ENCODE peak calls at places on chromosomes 12 and 14, in six cellular contexts. One of them, this sample, is unnamed. For H3K27me3 and H3K4me1, the result is how much of the 10 kb centered on the place peaks cover.

GRCh38 chr12:89211456-89211855 is 140.8 kb downstream of the DUSP6 start:
- DNase-seq in stomach: no peak
- DNase-seq in mammary epithelial cell: peak
- DNase-seq in heart left ventricle: no peak
- DNase-seq in lower lobe of right lung: no peak
- DNase-seq in CD4-positive, CD25-positive, alpha-beta regulatory T cell: no peak
- DNase-seq in this sample: no peak

GRCh38 chr14:104436741-104437701 is 142.5 kb upstream of the C14orf180 start:
- DNase-seq in stomach: peak
- DNase-seq in mammary epithelial cell: no peak
- DNase-seq in heart left ventricle: no peak
- DNase-seq in lower lobe of right lung: peak
- DNase-seq in CD4-positive, CD25-positive, alpha-beta regulatory T cell: no peak
- DNase-seq in this sample: no peak

GRCh38 chr14:68111733-68112270 is 292.2 kb downstream of the RAD51B start:
- DNase-seq in stomach: no peak
- DNase-seq in mammary epithelial cell: no peak
- DNase-seq in heart left ventricle: no peak
- DNase-seq in lower lobe of right lung: no peak
- DNase-seq in CD4-positive, CD25-positive, alpha-beta regulatory T cell: no peak
- DNase-seq in this sample: no peak

GRCh38 chr14:92380582-92380981 is 57.6 kb downstream of the SLC24A4 start:
- DNase-seq in stomach: no peak
- DNase-seq in mammary epithelial cell: no peak
- DNase-seq in heart left ventricle: no peak
- DNase-seq in lower lobe of right lung: no peak
- DNase-seq in CD4-positive, CD25-positive, alpha-beta regulatory T cell: no peak
- DNase-seq in this sample: no peak

GRCh38 chr12:52794479-52795331 is 1.2 kb downstream of the KRT3 start:
- DNase-seq in stomach: no peak
- DNase-seq in mammary epithelial cell: peak
- DNase-seq in heart left ventricle: no peak
- DNase-seq in lower lobe of right lung: no peak
- DNase-seq in CD4-positive, CD25-positive, alpha-beta regulatory T cell: no peak
- DNase-seq in this sample: no peak

GRCh38 chr12:102955926-102956737 is 1.3 kb upstream of the ASCL1 start:
- DNase-seq in stomach: no peak
- DNase-seq in mammary epithelial cell: no peak
- DNase-seq in heart left ventricle: no peak
- DNase-seq in lower lobe of right lung: no peak
- DNase-seq in CD4-positive, CD25-positive, alpha-beta regulatory T cell: no peak
- DNase-seq in this sample: no peak

GRCh38 chr12:34397591-34398365 is 375.5 kb downstream of the ALG10 start:
- DNase-seq in stomach: peak
- DNase-seq in mammary epithelial cell: no peak
- DNase-seq in heart left ventricle: peak
- DNase-seq in lower lobe of right lung: peak
- DNase-seq in CD4-positive, CD25-positive, alpha-beta regulatory T cell: no peak
- DNase-seq in this sample: no peak

GRCh38 chr12:129900306-129900705 is 3.5 kb downstream of the TMEM132D start:
- DNase-seq in stomach: no peak
- DNase-seq in mammary epithelial cell: no peak
- DNase-seq in heart left ventricle: no peak
- DNase-seq in lower lobe of right lung: no peak
- DNase-seq in CD4-positive, CD25-positive, alpha-beta regulatory T cell: no peak
- DNase-seq in this sample: no peak

GRCh38 chr14:38243696-38244250 is 12.1 kb downstream of the CLEC14A start:
- DNase-seq in stomach: no peak
- DNase-seq in mammary epithelial cell: no peak
- DNase-seq in heart left ventricle: no peak
- DNase-seq in lower lobe of right lung: no peak
- DNase-seq in CD4-positive, CD25-positive, alpha-beta regulatory T cell: no peak
- DNase-seq in this sample: no peak

GRCh38 chr14:73829526-73830431 is 21.9 kb upstream of the PTGR2 start:
- DNase-seq in stomach: no peak
- DNase-seq in mammary epithelial cell: peak
- DNase-seq in heart left ventricle: no peak
- DNase-seq in lower lobe of right lung: no peak
- DNase-seq in CD4-positive, CD25-positive, alpha-beta regulatory T cell: peak
- DNase-seq in this sample: no peak

GRCh38 chr14:87131879-87132278 is 861.1 kb downstream of the GALC start:
- DNase-seq in stomach: no peak
- DNase-seq in mammary epithelial cell: peak
- DNase-seq in heart left ventricle: no peak
- DNase-seq in lower lobe of right lung: no peak
- DNase-seq in CD4-positive, CD25-positive, alpha-beta regulatory T cell: no peak
- DNase-seq in this sample: no peak

GRCh38 chr12:29943683-29944082 is 159.9 kb upstream of the TMTC1 start:
- DNase-seq in stomach: no peak
- DNase-seq in mammary epithelial cell: no peak
- DNase-seq in heart left ventricle: no peak
- DNase-seq in lower lobe of right lung: no peak
- DNase-seq in CD4-positive, CD25-positive, alpha-beta regulatory T cell: no peak
- DNase-seq in this sample: no peak

GRCh38 chr14:92546347-92547053 is 32.9 kb downstream of the RIN3 start:
- DNase-seq in stomach: no peak
- DNase-seq in mammary epithelial cell: no peak
- DNase-seq in heart left ventricle: no peak
- DNase-seq in lower lobe of right lung: no peak
- DNase-seq in CD4-positive, CD25-positive, alpha-beta regulatory T cell: no peak
- DNase-seq in this sample: no peak

GRCh38 chr14:79583738-79584405 is 627.4 kb downstream of the DIO2 start:
- DNase-seq in stomach: no peak
- DNase-seq in mammary epithelial cell: no peak
- DNase-seq in heart left ventricle: no peak
- DNase-seq in lower lobe of right lung: no peak
- DNase-seq in CD4-positive, CD25-positive, alpha-beta regulatory T cell: no peak
- DNase-seq in this sample: no peak

GRCh38 chr14:21048638-21049037 is 6.5 kb downstream of the RNASE7 start:
- DNase-seq in stomach: no peak
- DNase-seq in mammary epithelial cell: no peak
- DNase-seq in heart left ventricle: no peak
- DNase-seq in lower lobe of right lung: no peak
- DNase-seq in CD4-positive, CD25-positive, alpha-beta regulatory T cell: no peak
- DNase-seq in this sample: no peak

GRCh38 chr12:26345471-26346003 is 150.2 kb downstream of the SSPN start:
- DNase-seq in stomach: no peak
- DNase-seq in mammary epithelial cell: no peak
- DNase-seq in heart left ventricle: no peak
- DNase-seq in lower lobe of right lung: no peak
- DNase-seq in CD4-positive, CD25-positive, alpha-beta regulatory T cell: peak
- DNase-seq in this sample: no peak

GRCh38 chr12:75289678-75290200 is 40.4 kb downstream of the CAPS2 start:
- DNase-seq in stomach: no peak
- DNase-seq in mammary epithelial cell: no peak
- DNase-seq in heart left ventricle: no peak
- DNase-seq in lower lobe of right lung: no peak
- DNase-seq in CD4-positive, CD25-positive, alpha-beta regulatory T cell: no peak
- DNase-seq in this sample: no peak

GRCh38 chr14:24556756-24557155 is 19.3 kb downstream of the CTSG start:
- DNase-seq in stomach: no peak
- DNase-seq in mammary epithelial cell: peak
- DNase-seq in heart left ventricle: no peak
- DNase-seq in lower lobe of right lung: no peak
- DNase-seq in CD4-positive, CD25-positive, alpha-beta regulatory T cell: no peak
- DNase-seq in this sample: no peak

GRCh38 chr14:103122578-103123127 is 608 bp upstream of the TNFAIP2 start:
- DNase-seq in stomach: no peak
- DNase-seq in mammary epithelial cell: no peak
- DNase-seq in heart left ventricle: no peak
- DNase-seq in lower lobe of right lung: no peak
- DNase-seq in CD4-positive, CD25-positive, alpha-beta regulatory T cell: no peak
- DNase-seq in this sample: no peak

GRCh38 chr14:22380511-22381455 is 208.2 kb downstream of the DAD1 start:
- DNase-seq in stomach: no peak
- DNase-seq in mammary epithelial cell: no peak
- DNase-seq in heart left ventricle: no peak
- DNase-seq in lower lobe of right lung: no peak
- DNase-seq in CD4-positive, CD25-positive, alpha-beta regulatory T cell: no peak
- DNase-seq in this sample: no peak

GRCh38 chr14:38129705-38130104 is 78.0 kb upstream of the SSTR1 start:
- DNase-seq in stomach: no peak
- DNase-seq in mammary epithelial cell: no peak
- DNase-seq in heart left ventricle: no peak
- DNase-seq in lower lobe of right lung: no peak
- DNase-seq in CD4-positive, CD25-positive, alpha-beta regulatory T cell: no peak
- DNase-seq in this sample: no peak

GRCh38 chr14:76376001-76376404 is at the start of gene ESRRB:
- DNase-seq in stomach: no peak
- DNase-seq in mammary epithelial cell: peak
- DNase-seq in heart left ventricle: no peak
- DNase-seq in lower lobe of right lung: no peak
- DNase-seq in CD4-positive, CD25-positive, alpha-beta regulatory T cell: no peak
- DNase-seq in this sample: no peak

GRCh38 chr14:22252591-22253178 is 336.3 kb downstream of the DAD1 start:
- DNase-seq in stomach: no peak
- DNase-seq in mammary epithelial cell: no peak
- DNase-seq in heart left ventricle: no peak
- DNase-seq in lower lobe of right lung: no peak
- DNase-seq in CD4-positive, CD25-positive, alpha-beta regulatory T cell: no peak
- DNase-seq in this sample: no peak

DNA sequence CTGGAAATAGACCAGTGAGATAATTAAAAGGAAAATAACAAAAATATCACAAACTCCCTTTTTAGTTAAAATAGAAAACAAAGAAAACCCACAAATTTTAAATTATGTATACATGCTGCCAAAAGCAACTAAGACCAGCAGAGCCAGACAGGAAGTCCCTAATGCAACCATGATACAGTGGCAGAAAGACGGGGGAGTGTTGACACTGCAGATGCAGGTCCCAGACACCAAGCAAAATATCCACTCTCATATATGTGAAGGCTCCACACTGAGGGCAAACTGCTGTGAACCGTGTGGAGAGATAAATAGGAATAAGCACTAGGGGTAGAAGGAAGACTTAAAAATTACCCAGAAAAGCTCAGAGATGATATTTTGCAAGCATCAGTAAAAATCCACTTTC is 401.0 kb downstream of the BTG1 start:
- DNase-seq in stomach: no peak
- DNase-seq in mammary epithelial cell: no peak
- DNase-seq in heart left ventricle: no peak
- DNase-seq in lower lobe of right lung: no peak
- DNase-seq in CD4-positive, CD25-positive, alpha-beta regulatory T cell: no peak
- DNase-seq in this sample: no peak
- H3K27ac ChIP-seq in stomach: no peak
- H3K27ac ChIP-seq in mammary epithelial cell: no peak
- H3K27ac ChIP-seq in heart left ventricle: no peak
- H3K27ac ChIP-seq in lower lobe of right lung: no peak
- H3K27ac ChIP-seq in CD4-positive, CD25-positive, alpha-beta regulatory T cell: no peak
- H3K27ac ChIP-seq in this sample: no peak

GRCh38 chr12:121647-122046 is 55.1 kb downstream of the IQSEC3 start:
- DNase-seq in stomach: no peak
- DNase-seq in mammary epithelial cell: no peak
- DNase-seq in heart left ventricle: no peak
- DNase-seq in lower lobe of right lung: no peak
- DNase-seq in CD4-positive, CD25-positive, alpha-beta regulatory T cell: no peak
- DNase-seq in this sample: no peak

GRCh38 chr12:125075-125474 is 58.5 kb downstream of the IQSEC3 start:
- DNase-seq in stomach: no peak
- DNase-seq in mammary epithelial cell: no peak
- DNase-seq in heart left ventricle: no peak
- DNase-seq in lower lobe of right lung: no peak
- DNase-seq in CD4-positive, CD25-positive, alpha-beta regulatory T cell: no peak
- DNase-seq in this sample: no peak

GRCh38 chr12:129001-129400 is 62.4 kb downstream of the IQSEC3 start:
- DNase-seq in stomach: no peak
- DNase-seq in mammary epithelial cell: no peak
- DNase-seq in heart left ventricle: no peak
- DNase-seq in lower lobe of right lung: no peak
- DNase-seq in CD4-positive, CD25-positive, alpha-beta regulatory T cell: no peak
- DNase-seq in this sample: no peak

GRCh38 chr12:128079-128478 is 61.5 kb downstream of the IQSEC3 start:
- DNase-seq in stomach: no peak
- DNase-seq in mammary epithelial cell: no peak
- DNase-seq in heart left ventricle: no peak
- DNase-seq in lower lobe of right lung: no peak
- DNase-seq in CD4-positive, CD25-positive, alpha-beta regulatory T cell: no peak
- DNase-seq in this sample: no peak

DNA sequence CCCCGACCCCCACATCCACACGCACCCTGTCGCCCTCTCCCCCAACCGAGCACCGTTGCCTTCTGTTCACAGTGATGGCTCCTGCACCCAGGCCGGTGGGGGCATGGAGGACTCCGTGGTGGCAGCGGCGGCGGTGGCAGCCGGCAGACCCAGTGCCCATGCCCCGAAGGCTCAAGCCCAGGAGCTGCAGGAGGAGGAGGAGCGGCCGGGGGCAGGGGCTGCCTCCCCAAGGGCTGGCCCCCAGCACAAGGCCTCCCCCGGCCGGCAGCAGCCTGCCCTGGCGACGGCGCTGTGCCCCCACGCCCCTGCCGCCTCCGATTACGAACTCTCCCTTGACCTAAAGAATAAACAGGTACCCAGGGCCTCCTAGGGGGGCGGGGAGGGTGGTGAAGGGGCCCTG is 59.0 kb downstream of the IQSEC3 start:
- DNase-seq in stomach: no peak
- DNase-seq in mammary epithelial cell: no peak
- DNase-seq in heart left ventricle: no peak
- DNase-seq in lower lobe of right lung: no peak
- DNase-seq in CD4-positive, CD25-positive, alpha-beta regulatory T cell: no peak
- DNase-seq in this sample: no peak
- H3K27me3 ChIP-seq in stomach: under half
- H3K27me3 ChIP-seq in mammary epithelial cell: under half
- H3K27me3 ChIP-seq in heart left ventricle: under half
- H3K27me3 ChIP-seq in lower lobe of right lung: under half
- H3K27me3 ChIP-seq in CD4-positive, CD25-positive, alpha-beta regulatory T cell: under half
- H3K27me3 ChIP-seq in this sample: under half

GRCh38 chr12:6337958-6338406 is 3.9 kb downstream of the TNFRSF1A start:
- DNase-seq in stomach: no peak
- DNase-seq in mammary epithelial cell: no peak
- DNase-seq in heart left ventricle: no peak
- DNase-seq in lower lobe of right lung: no peak
- DNase-seq in CD4-positive, CD25-positive, alpha-beta regulatory T cell: peak
- DNase-seq in this sample: no peak
- H3K4me1 ChIP-seq in stomach: half or more
- H3K4me1 ChIP-seq in mammary epithelial cell: half or more
- H3K4me1 ChIP-seq in heart left ventricle: half or more
- H3K4me1 ChIP-seq in lower lobe of right lung: half or more
- H3K4me1 ChIP-seq in CD4-positive, CD25-positive, alpha-beta regulatory T cell: half or more
- H3K4me1 ChIP-seq in this sample: half or more

GRCh38 chr14:100102156-100102785 is 37.0 kb downstream of the EVL start:
- DNase-seq in stomach: no peak
- DNase-seq in mammary epithelial cell: no peak
- DNase-seq in heart left ventricle: no peak
- DNase-seq in lower lobe of right lung: no peak
- DNase-seq in CD4-positive, CD25-positive, alpha-beta regulatory T cell: no peak
- DNase-seq in this sample: no peak

GRCh38 chr14:100105357-100106169 is 40.3 kb downstream of the EVL start:
- DNase-seq in stomach: no peak
- DNase-seq in mammary epithelial cell: no peak
- DNase-seq in heart left ventricle: no peak
- DNase-seq in lower lobe of right lung: no peak
- DNase-seq in CD4-positive, CD25-positive, alpha-beta regulatory T cell: peak
- DNase-seq in this sample: no peak

GRCh38 chr14:100104006-100104352 is 38.8 kb downstream of the EVL start:
- DNase-seq in stomach: no peak
- DNase-seq in mammary epithelial cell: no peak
- DNase-seq in heart left ventricle: no peak
- DNase-seq in lower lobe of right lung: no peak
- DNase-seq in CD4-positive, CD25-positive, alpha-beta regulatory T cell: no peak
- DNase-seq in this sample: no peak

GRCh38 chr14:100104523-100105300 is 39.5 kb downstream of the EVL start:
- DNase-seq in stomach: no peak
- DNase-seq in mammary epithelial cell: peak
- DNase-seq in heart left ventricle: no peak
- DNase-seq in lower lobe of right lung: no peak
- DNase-seq in CD4-positive, CD25-positive, alpha-beta regulatory T cell: peak
- DNase-seq in this sample: no peak

GRCh38 chr14:100103261-100104005 is 38.2 kb downstream of the EVL start:
- DNase-seq in stomach: no peak
- DNase-seq in mammary epithelial cell: no peak
- DNase-seq in heart left ventricle: peak
- DNase-seq in lower lobe of right lung: no peak
- DNase-seq in CD4-positive, CD25-positive, alpha-beta regulatory T cell: peak
- DNase-seq in this sample: no peak
- H3K27ac ChIP-seq in stomach: no peak
- H3K27ac ChIP-seq in mammary epithelial cell: no peak
- H3K27ac ChIP-seq in heart left ventricle: peak
- H3K27ac ChIP-seq in lower lobe of right lung: peak
- H3K27ac ChIP-seq in CD4-positive, CD25-positive, alpha-beta regulatory T cell: peak
- H3K27ac ChIP-seq in this sample: peak

This sample was measured in effector memory CD4-positive, alpha-beta T cell.